ENCODE peak calls at places on chromosomes 1 and 21, in four cellular contexts. X is stomach, B is sigmoid colon, Z is transverse colon. T is an unnamed sample.
A peak's percentile ranks its signal among the peaks of the same experiment; 100 is the strongest.

GRCh38 chr21:44933199-44933937 is 6.5 kb upstream of the SLX9 start:
- DNase-seq in B (no peak), Z (no peak), X (no peak), T (peak; percentile 57)

GRCh38 chr1:244865820-244866219 is 1.5 kb upstream of the HNRNPU start:
- DNase-seq in Z (no peak), B (no peak), X (no peak), T (no peak)

GRCh38 chr21:45525153-45525909 is 16.9 kb downstream of the SLC19A1 start:
- DNase-seq in Z (peak; percentile 76), B (peak; percentile 63), X (peak; percentile 75), T (peak; percentile 66)

GRCh38 chr1:57188169-57188568 is 222.4 kb upstream of the C8B start:
- DNase-seq in X (no peak), Z (no peak), B (no peak), T (no peak)

GRCh38 chr1:205834751-205835150 is 15.2 kb downstream of the PM20D1 start:
- DNase-seq in Z (peak; percentile 42), X (no peak), B (no peak), T (no peak)

GRCh38 chr1:22689505-22689904 is 21.1 kb upstream of the EPHB2 start:
- DNase-seq in B (peak; percentile 75), X (no peak), Z (no peak), T (no peak)

GRCh38 chr1:176602388-176603004 is 139.5 kb downstream of the PAPPA2 start:
- DNase-seq in Z (no peak), X (no peak), B (no peak), T (no peak)

GRCh38 chr1:150555971-150556865 is 7.0 kb downstream of the ADAMTSL4 start:
- DNase-seq in B (no peak), Z (peak; percentile 9), X (no peak), T (no peak)

GRCh38 chr1:110152133-110152785 is 2.0 kb downstream of the SLC6A17 start:
- DNase-seq in X (no peak), Z (no peak), B (no peak), T (no peak)

GRCh38 chr1:208235983-208236761 is 8.0 kb downstream of the PLXNA2 start:
- DNase-seq in Z (peak; percentile 77), B (peak; percentile 83), X (peak; percentile 48), T (peak; percentile 83)

GRCh38 chr1:106200711-106201110 is 855.8 kb upstream of the PRMT6 start:
- DNase-seq in B (no peak), Z (no peak), X (no peak), T (no peak)

GRCh38 chr1:155099331-155099730 is 20.7 kb downstream of the EFNA3 start:
- DNase-seq in B (no peak), Z (no peak), X (no peak), T (no peak)

GRCh38 chr1:26083246-26083645 is 15.8 kb upstream of the TRIM63 start:
- DNase-seq in X (no peak), B (no peak), Z (no peak), T (no peak)

DNA sequence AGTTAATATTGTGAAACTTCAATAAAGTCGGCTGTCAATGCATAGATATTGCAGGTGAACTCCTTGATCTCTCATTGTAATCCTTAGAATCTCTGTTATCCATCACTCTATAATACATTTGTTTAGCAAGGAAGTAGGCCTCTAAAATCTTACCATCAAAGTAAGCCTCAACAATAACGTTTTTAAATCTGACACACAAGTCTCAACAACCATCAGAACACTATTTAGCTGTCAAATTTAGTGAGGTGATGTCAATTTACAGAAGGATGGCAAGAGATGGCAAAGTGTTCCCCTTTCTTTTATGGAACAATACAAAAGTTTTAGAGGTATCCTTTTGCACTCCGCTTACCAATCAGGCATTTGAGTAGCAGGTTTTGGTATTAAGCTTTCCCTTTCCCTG is 67.6 kb downstream of the RWDD3 start:
- DNase-seq in X (no peak), B (no peak), Z (no peak), T (no peak)
- TF ChIP-seq EP300 in X (no peak), B (no peak), Z (no peak), T (no peak)

GRCh38 chr1:151990856-151991198 is 2.8 kb downstream of the S100A10 start:
- DNase-seq in B (peak; percentile 74), Z (peak; percentile 71), X (peak; percentile 55), T (no peak)
- H3K4me1 ChIP-seq in B (no peaks in the 10 kb centered on the region), Z (peaks cover 41% of the 10 kb centered on the region), X (peaks cover 77% of the 10 kb centered on the region), T (peaks cover 73% of the 10 kb centered on the region)

GRCh38 chr1:202034683-202035462 is 24.5 kb downstream of the ELF3 start:
- DNase-seq in Z (peak; percentile 93), X (peak; percentile 96), B (peak; percentile 80), T (peak; percentile 79)
- TF ChIP-seq EP300 in Z (no peak), X (no peak), B (no peak), T (peak; percentile 48)

DNA sequence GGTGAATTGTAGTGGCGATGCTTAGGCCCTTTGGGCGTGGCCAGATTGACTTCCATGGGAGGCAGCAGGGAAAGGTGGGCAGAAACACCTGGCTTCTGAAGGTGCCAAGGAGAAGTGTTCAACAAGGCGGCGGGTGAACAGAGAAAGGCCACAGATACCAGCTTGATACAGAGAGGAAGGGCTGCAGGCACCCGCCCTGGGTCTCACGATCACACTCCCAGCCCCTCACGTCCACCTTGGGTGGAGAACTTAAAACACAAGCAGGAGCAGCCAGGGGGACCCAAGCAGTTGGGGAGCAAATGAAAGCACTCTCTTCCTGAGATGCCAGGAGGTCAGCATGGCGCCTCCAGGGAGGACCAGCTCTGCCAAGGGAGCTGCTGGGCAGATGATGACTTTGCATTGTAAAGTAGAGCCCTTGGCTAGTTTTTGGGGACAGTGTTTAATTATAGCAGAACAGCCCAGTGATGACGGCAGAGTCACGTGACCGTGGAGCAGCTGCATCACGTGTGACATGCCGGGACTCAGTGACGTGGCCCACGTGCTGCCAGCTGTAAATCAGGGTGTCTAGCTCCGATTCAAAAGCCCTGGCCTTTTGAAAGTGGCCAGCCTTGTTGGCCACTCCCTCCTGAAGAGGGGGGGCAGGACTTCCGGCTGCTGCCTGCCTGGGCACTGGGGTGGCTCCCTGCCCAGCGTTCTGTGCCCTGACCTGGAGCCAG is 19.0 kb downstream of the SLC37A1 start:
- DNase-seq in B (peak; percentile 87), X (peak; percentile 78), Z (peak; percentile 61), T (no peak)
- H3K4me1 ChIP-seq in B (no peaks in the 10 kb centered on the region), X (peaks cover 81% of the 10 kb centered on the region), Z (peaks cover 4% of the 10 kb centered on the region), T (peaks cover 32% of the 10 kb centered on the region)

T was measured in upper lobe of left lung.